ENCODE peak calls at places on chromosomes 13 and 19, in five cellular contexts. R, Z, K, G and W are unnamed samples.

GRCh38 chr13:65679240-65679639 is 1550.9 kb downstream of the PCDH9 start:
- DNase-seq in R (no peak), K (no peak), Z (no peak), G (no peak), W (no peak)

GRCh38 chr13:66405908-66406802 is 824.0 kb downstream of the PCDH9 start:
- DNase-seq in Z (no peak), R (no peak), G (no peak), K (no peak), W (no peak)

GRCh38 chr19:49403404-49404187 is 15.5 kb downstream of the KASH5 start:
- DNase-seq in Z (no peak), G (no peak), R (no peak), K (no peak), W (no peak)

GRCh38 chr19:54415208-54415900 is at the start of gene TTYH1:
- DNase-seq in Z (no peak), K (no peak), R (no peak), G (no peak), W (no peak)

GRCh38 chr13:41614671-41615519 is 157.5 kb downstream of the RGCC start:
- DNase-seq in Z (peak), G (no peak), K (no peak), R (no peak), W (no peak)

GRCh38 chr13:51674276-51674675 is 90.0 kb downstream of the WDFY2 start:
- DNase-seq in G (no peak), R (peak), Z (no peak), K (no peak), W (peak)

GRCh38 chr19:24072720-24073119 is 14.3 kb upstream of the ZNF254 start:
- DNase-seq in K (no peak), Z (no peak), R (no peak), G (no peak), W (no peak)

GRCh38 chr19:43662487-43662886 is 7.5 kb downstream of the PLAUR start:
- DNase-seq in G (no peak), R (no peak), Z (peak), K (no peak), W (no peak)

GRCh38 chr13:59906413-59907027 is 257.2 kb downstream of the DIAPH3 start:
- DNase-seq in G (no peak), K (peak), Z (no peak), R (no peak), W (no peak)

GRCh38 chr19:27955484-27955883 is 1257.5 kb downstream of the UQCRFS1 start:
- DNase-seq in G (no peak), Z (peak), K (no peak), R (no peak), W (no peak)

GRCh38 chr13:27790523-27790922 is 1.8 kb upstream of the GSX1 start:
- DNase-seq in R (no peak), Z (no peak), G (no peak), K (no peak), W (peak)

GRCh38 chr13:110554227-110554836 is 7.2 kb downstream of the RAB20 start:
- DNase-seq in R (no peak), Z (no peak), K (no peak), G (no peak), W (no peak)

GRCh38 chr13:45325806-45326205 is 15.2 kb downstream of the TPT1 start:
- DNase-seq in K (no peak), R (no peak), Z (peak), G (peak), W (no peak)

GRCh38 chr13:23856008-23856750 is 33.0 kb downstream of the MIPEP start:
- DNase-seq in K (no peak), Z (no peak), G (no peak), R (no peak), W (no peak)

GRCh38 chr13:112686987-112687386 is 2.9 kb upstream of the ATP11A start:
- DNase-seq in R (peak), K (no peak), Z (no peak), G (no peak), W (no peak)

GRCh38 chr13:112687836-112688559 is 1.8 kb upstream of the ATP11A start:
- DNase-seq in R (peak), Z (no peak), G (no peak), K (no peak), W (peak)

GRCh38 chr13:112684444-112684843 is 5.4 kb upstream of the ATP11A start:
- DNase-seq in K (no peak), Z (no peak), R (no peak), G (no peak), W (peak)

GRCh38 chr13:112685856-112686255 is 4.0 kb upstream of the ATP11A start:
- DNase-seq in G (no peak), R (no peak), Z (no peak), K (no peak), W (no peak)

DNA sequence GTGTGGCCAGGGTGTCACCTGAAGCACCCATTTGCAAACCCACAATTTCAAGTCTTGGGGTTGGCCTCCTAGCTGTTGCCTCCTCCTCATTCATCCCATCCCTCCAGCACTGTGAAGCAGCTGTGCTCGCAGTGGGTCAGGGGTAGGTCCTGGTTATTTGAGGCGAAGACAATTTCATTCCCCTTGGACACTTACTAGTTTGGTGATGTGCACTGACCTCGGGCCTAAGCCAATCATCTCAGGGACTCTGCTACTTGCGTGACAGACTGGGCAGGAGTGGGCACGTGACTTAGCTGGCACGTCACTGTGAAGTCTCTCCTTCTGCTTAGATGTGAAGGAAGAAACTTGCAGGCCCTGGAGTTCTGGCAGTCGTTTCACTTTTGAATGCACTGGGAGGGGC is 3.5 kb upstream of the ATP11A start:
- DNase-seq in G (no peak), Z (no peak), K (no peak), R (no peak), W (peak)
- H3K4me3 ChIP-seq in G (no peak), Z (no peak), K (no peak), R (no peak), W (no peak)

GRCh38 chr19:17237747-17238706 is 7.7 kb downstream of the NR2F6 start:
- DNase-seq in R (no peak), K (no peak), G (no peak), Z (no peak), W (no peak)

GRCh38 chr19:17234911-17235617 is 9.0 kb downstream of the OCEL1 start:
- DNase-seq in G (no peak), K (peak), R (peak), Z (peak), W (no peak)

GRCh38 chr19:17236831-17237543 is 8.7 kb downstream of the NR2F6 start:
- DNase-seq in R (no peak), K (no peak), Z (no peak), G (no peak), W (no peak)

GRCh38 chr19:17236414-17236716 is 9.4 kb downstream of the NR2F6 start:
- DNase-seq in R (no peak), G (no peak), K (no peak), Z (no peak), W (no peak)

GRCh38 chr19:17235618-17236413 is 9.8 kb downstream of the OCEL1 start:
- DNase-seq in R (peak), K (peak), G (peak), Z (peak), W (no peak)
- TF ChIP-seq POLR2A in R (no peak), K (peak), G (no peak), Z (no peak), W (no peak)

DNA sequence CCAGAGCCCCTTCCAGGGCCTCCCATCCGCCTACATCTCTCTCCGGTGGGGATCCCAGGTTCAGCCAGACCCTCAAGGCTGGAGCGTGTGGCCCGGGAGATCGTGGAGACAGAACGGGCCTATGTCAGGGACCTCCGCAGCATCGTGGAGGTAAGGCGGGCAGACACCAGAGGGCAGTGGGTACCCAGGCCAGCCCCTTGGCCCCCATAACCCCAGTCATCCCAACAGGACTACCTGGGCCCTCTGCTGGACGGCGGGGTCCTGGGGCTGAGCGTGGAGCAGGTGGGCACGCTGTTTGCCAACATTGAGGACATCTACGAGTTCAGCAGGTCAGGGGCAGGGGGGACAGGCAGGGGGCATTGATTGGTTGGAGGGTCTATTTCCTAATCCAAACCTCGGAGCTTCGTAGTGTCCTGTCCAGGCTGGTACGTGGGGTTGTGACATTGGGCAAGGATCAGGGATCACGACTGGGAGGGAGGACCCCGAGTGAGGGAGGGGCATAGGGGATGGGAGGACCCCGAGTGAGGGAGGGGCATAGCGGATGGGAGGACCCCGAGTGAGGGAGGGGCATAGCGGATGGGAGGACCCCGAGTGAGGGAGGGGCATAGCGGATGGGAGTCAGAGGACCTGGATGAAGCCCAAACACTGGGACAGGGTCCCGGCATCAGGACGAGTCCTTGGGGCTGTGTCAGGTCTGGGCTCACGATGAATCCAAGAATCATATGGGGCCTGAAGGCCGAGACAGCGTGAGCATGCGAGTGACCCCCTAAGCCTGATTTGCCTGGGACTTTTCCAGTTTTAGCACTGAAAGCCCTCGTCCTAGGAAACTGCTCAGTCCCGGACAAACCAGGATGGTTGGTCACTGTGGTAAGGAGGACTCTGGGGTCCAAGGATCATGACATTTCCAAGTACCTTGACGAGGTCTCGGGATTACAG is 2.9 kb downstream of the PLEKHG2 start:
- DNase-seq in G (no peak), Z (no peak), R (no peak), K (peak), W (no peak)
- TF ChIP-seq CTCF in G (no peak), Z (no peak), R (no peak), K (no peak), W (no peak)

GRCh38 chr19:1590641-1591397 is 1.8 kb downstream of the MBD3 start:
- DNase-seq in G (no peak), K (peak), Z (no peak), R (no peak), W (no peak)
- H3K4me3 ChIP-seq in G (peak), K (peak), Z (no peak), R (peak), W (no peak)

GRCh38 chr19:55605637-55606470 is at the start of gene ZNF865:
- DNase-seq in R (peak), Z (peak), G (no peak), K (peak), W (peak)
- TF ChIP-seq POLR2A in R (no peak), Z (no peak), G (no peak), K (peak), W (no peak)

DNA sequence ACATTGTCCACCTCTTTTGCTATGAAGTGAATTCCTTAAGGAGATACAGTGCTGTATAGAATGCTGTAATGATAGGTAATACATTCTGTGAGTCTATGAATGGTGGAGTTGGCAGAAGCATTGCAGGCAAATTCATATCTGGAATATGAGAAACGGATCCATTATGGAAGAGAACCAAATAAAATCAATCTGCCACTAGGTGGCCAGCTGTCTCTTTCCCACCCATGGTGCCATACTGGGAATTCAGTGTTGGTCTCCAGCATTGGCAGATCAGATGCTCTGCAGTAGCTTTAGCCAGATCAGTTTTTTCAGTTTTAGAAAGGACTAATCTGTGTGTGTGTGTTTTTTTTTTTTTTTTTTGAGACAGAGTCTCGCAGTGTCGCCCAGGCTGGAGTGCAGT is 27.6 kb downstream of the DNAJC3 start:
- DNase-seq in K (peak), R (no peak), Z (no peak), G (no peak), W (no peak)
- TF ChIP-seq CTCF in K (peak), R (no peak), Z (peak), G (no peak), W (no peak)

GRCh38 chr19:2579678-2580280 is 103.9 kb downstream of the GADD45B start:
- DNase-seq in Z (no peak), K (no peak), R (no peak), G (no peak), W (no peak)
- H3K4me3 ChIP-seq in Z (peak), K (peak), R (peak), G (peak), W (no peak)